ENCODE peak calls at places on chromosome X, in five cellular contexts. E is cardiac fibroblast; K is activated gamma-delta T cell treated with anti-CD3 and anti-CD28 coated beads, Interleukin-2, amount 50 U/mL, for 16 hours; I is naive thymus-derived CD4-positive, alpha-beta T cell; B is COR-L47. J is an unnamed sample.

GRCh38 chrX:41036668-41037326 is 48.4 kb upstream of the USP9X start:
- DNase-seq in E (no peak), K (no peak), I (no peak), B (no peak), J (no peak)

GRCh38 chrX:72126048-72126415 is 5.7 kb downstream of the RTL5 start:
- DNase-seq in E (peak), K (no peak), I (no peak), B (no peak), J (no peak)

GRCh38 chrX:1390621-1391369 is 1.1 kb downstream of the SLC25A6 start:
- DNase-seq in E (no peak), K (no peak), I (no peak), B (no peak), J (no peak)

GRCh38 chrX:9724711-9725110 is 40.9 kb downstream of the GPR143 start:
- DNase-seq in E (peak), K (no peak), I (no peak), B (no peak), J (no peak)

GRCh38 chrX:111095974-111096870 is at the start of gene PAK3:
- DNase-seq in E (peak), K (no peak), I (peak), B (peak), J (peak)

GRCh38 chrX:80749404-80749803 is 60.3 kb downstream of the BRWD3 start:
- DNase-seq in E (no peak), K (no peak), I (no peak), B (no peak), J (no peak)

GRCh38 chrX:16119353-16120220 is 3.8 kb upstream of the GRPR start:
- DNase-seq in E (no peak), K (no peak), I (no peak), B (no peak), J (no peak)

GRCh38 chrX:78555401-78555980 is 103.6 kb downstream of the RTL3 start:
- DNase-seq in E (no peak), K (no peak), I (no peak), B (no peak), J (no peak)

GRCh38 chrX:48815266-48815665 is 11.0 kb upstream of the ERAS start:
- DNase-seq in E (no peak), K (no peak), I (no peak), B (no peak), J (no peak)